ENCODE peak calls at places on chromosomes 3 and 15, in seven cellular contexts. A, I, D, K, Z, O and L are unnamed samples.

GRCh38 chr15:61668444-61668843 is 391.8 kb downstream of the VPS13C start:
- DNase-seq in A (no peak), O (no peak), D (no peak), I (no peak), Z (no peak), K (no peak), L (no peak)

GRCh38 chr15:90358124-90359033 is 6.3 kb downstream of the ZNF774 start:
- DNase-seq in A (no peak), D (no peak), O (peak), K (no peak), Z (peak), I (peak), L (no peak)

GRCh38 chr15:38603672-38604071 is 39.1 kb upstream of the RASGRP1 start:
- DNase-seq in I (no peak), Z (no peak), D (no peak), O (no peak), A (no peak), K (no peak), L (no peak)

GRCh38 chr3:25386686-25387271 is 41.3 kb upstream of the RARB start:
- DNase-seq in I (no peak), Z (peak), K (no peak), O (no peak), A (no peak), D (no peak), L (no peak)

GRCh38 chr3:124873241-124873640 is 13.9 kb downstream of the ITGB5 start:
- DNase-seq in A (no peak), Z (peak), D (no peak), K (no peak), O (no peak), I (no peak), L (peak)

GRCh38 chr15:43249699-43250203 is 17.0 kb downstream of the TGM5 start:
- DNase-seq in O (peak), K (no peak), I (no peak), D (no peak), A (peak), Z (peak), L (no peak)

GRCh38 chr3:46471371-46471914 is 6.7 kb upstream of the LTF start:
- DNase-seq in K (no peak), Z (no peak), O (no peak), I (no peak), A (no peak), D (no peak), L (peak)

GRCh38 chr3:184345678-184346144 is 8.3 kb downstream of the FAM131A start:
- DNase-seq in D (peak), Z (peak), I (peak), A (peak), K (peak), O (peak), L (no peak)

GRCh38 chr3:194132465-194133358 is 3.2 kb upstream of the HES1 start:
- DNase-seq in O (no peak), A (no peak), D (no peak), Z (no peak), I (peak), K (no peak), L (no peak)

GRCh38 chr3:4985330-4986174 is 6.3 kb downstream of the BHLHE40 start:
- DNase-seq in K (no peak), I (peak), D (peak), Z (peak), A (peak), O (peak), L (peak)

GRCh38 chr15:96716100-96716499 is 385.6 kb downstream of the NR2F2 start:
- DNase-seq in D (no peak), Z (no peak), A (no peak), K (no peak), O (no peak), I (no peak), L (no peak)

GRCh38 chr15:72047020-72047419 is 70.9 kb downstream of the MYO9A start:
- DNase-seq in I (no peak), O (peak), D (no peak), Z (peak), K (no peak), A (no peak), L (no peak)

GRCh38 chr3:17300441-17300840 is 415.7 kb downstream of the PLCL2 start:
- DNase-seq in O (no peak), A (no peak), Z (no peak), I (no peak), K (no peak), D (no peak), L (no peak)

GRCh38 chr3:16305121-16305541 is 40.1 kb downstream of the OXNAD1 start:
- DNase-seq in A (no peak), Z (no peak), O (no peak), D (no peak), K (no peak), I (no peak), L (no peak)

GRCh38 chr15:72865486-72865885 is 81.9 kb upstream of the ADPGK start:
- DNase-seq in O (no peak), Z (no peak), K (peak), I (no peak), D (no peak), A (no peak), L (no peak)

GRCh38 chr3:14246414-14246813 is 67.8 kb downstream of the LSM3 start:
- DNase-seq in I (no peak), O (no peak), D (no peak), A (no peak), Z (no peak), K (no peak), L (no peak)

GRCh38 chr3:129794319-129795201 is 99.0 kb downstream of the TMCC1 start:
- DNase-seq in O (no peak), Z (no peak), K (peak), D (no peak), I (peak), A (no peak), L (no peak)

GRCh38 chr15:44836094-44836493 is 99.8 kb downstream of the TRIM69 start:
- DNase-seq in O (no peak), A (no peak), K (no peak), D (no peak), I (no peak), Z (no peak), L (no peak)

GRCh38 chr3:11480663-11481298 is 162.9 kb downstream of the VGLL4 start:
- DNase-seq in I (no peak), O (no peak), A (no peak), K (no peak), D (no peak), Z (no peak), L (no peak)

GRCh38 chr3:48662753-48663488 is at the start of gene CELSR3:
- DNase-seq in D (peak), Z (peak), I (peak), K (peak), A (peak), O (peak), L (no peak)

GRCh38 chr3:33430571-33430970 is 9.6 kb downstream of the UBP1 start:
- DNase-seq in Z (no peak), O (no peak), K (peak), D (no peak), A (no peak), I (no peak), L (no peak)

GRCh38 chr15:40320409-40320808 is 3.1 kb upstream of the INAFM2 start:
- DNase-seq in K (no peak), I (no peak), D (no peak), O (no peak), Z (no peak), A (no peak), L (no peak)

GRCh38 chr3:50221413-50222168 is 14.4 kb upstream of the GNAI2 start:
- DNase-seq in D (peak), I (no peak), A (no peak), O (no peak), K (no peak), Z (no peak), L (no peak)

GRCh38 chr3:54053201-54053600 is 69.2 kb upstream of the CACNA2D3 start:
- DNase-seq in O (no peak), D (no peak), A (no peak), Z (no peak), K (no peak), I (no peak), L (no peak)

GRCh38 chr3:196168808-196169391 is 42.3 kb downstream of the ZDHHC19 start:
- DNase-seq in D (no peak), O (no peak), I (no peak), Z (no peak), A (no peak), K (no peak), L (no peak)

GRCh38 chr3:167929937-167930336 is 165.8 kb downstream of the GOLIM4 start:
- DNase-seq in A (no peak), D (peak), I (no peak), K (peak), Z (no peak), O (no peak), L (no peak)

GRCh38 chr3:88985491-88985890 is 121.9 kb upstream of the EPHA3 start:
- DNase-seq in D (no peak), Z (peak), O (peak), I (no peak), A (no peak), K (no peak), L (no peak)

GRCh38 chr15:37585966-37586656 is 348.3 kb upstream of the TMCO5A start:
- DNase-seq in D (no peak), K (no peak), Z (peak), A (no peak), I (no peak), O (peak), L (no peak)

GRCh38 chr3:28699283-28699682 is 350.7 kb upstream of the AZI2 start:
- DNase-seq in A (no peak), I (no peak), O (no peak), Z (no peak), K (no peak), D (no peak), L (no peak)

GRCh38 chr3:191262650-191263049 is 63.6 kb downstream of the OSTN start:
- DNase-seq in I (no peak), Z (no peak), D (no peak), K (no peak), A (peak), O (no peak), L (no peak)

GRCh38 chr3:173744479-173744878 is 346.9 kb downstream of the NLGN1 start:
- DNase-seq in D (no peak), A (no peak), K (no peak), Z (no peak), I (no peak), O (no peak), L (no peak)

GRCh38 chr3:66411436-66411835 is 89.4 kb downstream of the LRIG1 start:
- DNase-seq in A (no peak), I (no peak), O (no peak), K (no peak), Z (peak), D (no peak), L (no peak)

GRCh38 chr3:98359993-98360675 is 6.5 kb downstream of the OR5K4 start:
- DNase-seq in O (no peak), A (no peak), D (no peak), I (peak), Z (peak), K (no peak), L (no peak)

GRCh38 chr15:43930079-43930478 is 103.3 kb downstream of the WDR76 start:
- DNase-seq in I (no peak), K (peak), D (peak), O (no peak), Z (peak), A (no peak), L (no peak)

GRCh38 chr3:151428386-151428785 is 32.5 kb downstream of the IGSF10 start:
- DNase-seq in O (no peak), A (no peak), I (no peak), D (no peak), Z (no peak), K (no peak), L (no peak)

GRCh38 chr3:71652786-71653419 is 69.4 kb upstream of the FOXP1 start:
- DNase-seq in K (peak), O (peak), I (peak), A (peak), D (peak), Z (peak), L (no peak)

GRCh38 chr3:153138267-153139210 is 23.5 kb upstream of the RAP2B start:
- DNase-seq in Z (peak), O (peak), K (no peak), D (no peak), A (peak), I (peak), L (peak)

GRCh38 chr3:126895178-126896066 is 87.5 kb upstream of the PLXNA1 start:
- DNase-seq in Z (peak), I (peak), D (no peak), O (no peak), A (no peak), K (peak), L (peak)

GRCh38 chr3:126896941-126897340 is 86.0 kb upstream of the PLXNA1 start:
- DNase-seq in K (no peak), D (no peak), O (no peak), A (no peak), Z (no peak), I (no peak), L (peak)

GRCh38 chr3:126894516-126894915 is 88.4 kb upstream of the PLXNA1 start:
- DNase-seq in A (no peak), O (no peak), I (no peak), D (no peak), K (no peak), Z (no peak), L (no peak)

GRCh38 chr3:126897943-126898342 is 85.0 kb upstream of the PLXNA1 start:
- DNase-seq in I (no peak), D (no peak), A (no peak), Z (no peak), K (no peak), O (no peak), L (peak)

GRCh38 chr3:126896067-126896441 is 86.9 kb upstream of the PLXNA1 start:
- DNase-seq in I (no peak), A (no peak), O (no peak), K (no peak), Z (no peak), D (no peak), L (no peak)
- TF ChIP-seq CTCF in I (no peak), A (no peak), O (no peak), K (no peak), Z (no peak), D (no peak), L (no peak)

GRCh38 chr3:103437850-103438249 is 1003.0 kb downstream of the ZPLD1 start:
- DNase-seq in D (no peak), Z (no peak), K (no peak), I (no peak), O (no peak), A (no peak), L (no peak)

DNA sequence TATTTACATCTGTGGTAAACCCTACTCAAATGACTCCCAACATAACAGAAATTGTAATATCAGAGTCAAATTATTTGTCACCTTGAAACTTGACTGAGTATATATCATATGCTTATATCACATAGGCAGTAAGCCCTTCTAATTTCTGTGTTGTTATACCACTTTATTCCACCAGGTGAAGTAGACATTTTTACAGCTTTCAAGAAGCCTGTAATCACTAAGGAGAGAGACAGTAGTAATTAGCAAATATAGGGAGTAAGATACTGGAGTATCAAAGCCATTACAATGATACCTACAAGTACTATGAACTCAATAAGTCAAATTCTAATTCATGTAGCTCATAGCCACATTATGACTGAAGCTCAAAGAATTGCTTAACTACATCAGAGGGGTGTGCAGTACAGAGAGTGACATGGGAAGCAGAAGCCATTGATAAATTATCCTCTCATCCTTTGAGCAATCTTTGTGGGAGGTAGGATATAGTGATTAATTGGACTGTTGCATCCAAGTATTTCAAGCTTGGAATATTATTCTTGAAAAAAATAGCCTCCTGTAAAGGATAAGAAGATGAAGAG is 1005.8 kb downstream of the ZPLD1 start:
- DNase-seq in A (peak), Z (no peak), D (no peak), K (peak), O (no peak), I (peak), L (no peak)
- TF ChIP-seq CTCF in A (no peak), Z (peak), D (no peak), K (no peak), O (no peak), I (no peak), L (no peak)

GRCh38 chr15:55990986-55991385 is 2.4 kb downstream of the NEDD4 start:
- DNase-seq in D (no peak), O (no peak), Z (no peak), I (no peak), A (no peak), K (no peak), L (no peak)
- TF ChIP-seq CTCF in D (no peak), O (no peak), Z (no peak), I (peak), A (no peak), K (no peak), L (no peak)

DNA sequence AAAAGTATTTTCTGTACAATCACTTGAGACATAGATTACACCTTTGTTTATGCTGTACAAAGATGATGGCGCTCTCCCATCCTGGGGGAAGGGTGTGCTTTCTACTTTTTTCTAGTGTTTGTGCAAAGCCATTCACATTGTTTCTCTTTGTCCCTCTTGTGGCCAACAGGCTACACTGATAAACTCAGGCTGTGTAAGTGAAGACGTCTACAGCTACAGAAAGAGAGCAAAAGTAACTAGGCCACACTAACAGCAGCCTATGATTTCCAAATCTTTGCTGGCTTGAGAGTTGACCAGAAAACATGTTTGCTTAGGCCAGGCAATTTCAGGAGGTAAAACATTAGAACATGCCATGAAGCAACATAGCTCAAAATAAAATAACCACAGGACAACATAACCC is 75.1 kb downstream of the FOXB1 start:
- DNase-seq in O (no peak), K (peak), D (no peak), I (peak), A (no peak), Z (no peak), L (no peak)
- TF ChIP-seq CTCF in O (peak), K (peak), D (peak), I (peak), A (no peak), Z (peak), L (no peak)

GRCh38 chr3:13045904-13046568 is 27.2 kb downstream of the IQSEC1 start:
- DNase-seq in K (no peak), A (peak), Z (no peak), O (no peak), I (no peak), D (peak), L (peak)

GRCh38 chr3:13046569-13047279 is 26.5 kb downstream of the IQSEC1 start:
- DNase-seq in Z (no peak), D (no peak), A (peak), I (no peak), O (no peak), K (no peak), L (no peak)

GRCh38 chr3:13045245-13045903 is 27.9 kb downstream of the IQSEC1 start:
- DNase-seq in A (no peak), I (no peak), Z (no peak), D (no peak), O (no peak), K (no peak), L (no peak)

GRCh38 chr3:13049400-13049799 is 23.8 kb downstream of the IQSEC1 start:
- DNase-seq in D (no peak), Z (no peak), A (no peak), O (no peak), K (no peak), I (no peak), L (no peak)

GRCh38 chr3:13047296-13048165 is 25.7 kb downstream of the IQSEC1 start:
- DNase-seq in A (peak), Z (no peak), I (no peak), K (no peak), O (no peak), D (no peak), L (no peak)
- TF ChIP-seq CTCF in A (peak), Z (no peak), I (no peak), K (peak), O (peak), D (peak), L (peak)

DNA sequence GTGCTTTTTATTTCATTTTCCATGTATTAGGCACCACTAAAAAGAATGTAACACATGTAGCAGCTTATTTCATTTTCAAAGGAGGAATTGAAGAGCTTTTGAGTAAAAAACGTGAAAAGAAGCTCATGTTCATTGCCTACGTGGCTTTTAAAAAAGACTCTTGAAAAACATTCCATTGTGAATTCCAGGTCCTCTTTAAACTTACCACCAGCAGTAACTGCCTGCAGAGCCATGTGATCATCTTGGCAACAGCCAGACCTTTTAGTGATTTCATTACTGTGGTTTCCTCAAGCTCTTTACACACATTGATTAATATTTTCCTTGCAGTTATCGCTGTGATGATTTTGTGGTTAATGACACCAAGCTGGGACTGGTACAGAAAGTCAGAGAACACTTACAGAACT is 43.8 kb upstream of the FBXL22 start:
- DNase-seq in D (no peak), K (peak), O (peak), A (no peak), I (no peak), Z (peak), L (no peak)
- TF ChIP-seq CTCF in D (no peak), K (no peak), O (no peak), A (no peak), I (no peak), Z (no peak), L (no peak)

GRCh38 chr15:63826513-63826912 is 7.2 kb downstream of the HERC1 start:
- DNase-seq in Z (peak), I (peak), A (no peak), O (peak), D (no peak), K (peak), L (no peak)
- TF ChIP-seq CTCF in Z (peak), I (peak), A (peak), O (peak), D (peak), K (peak), L (no peak)